ENCODE peak calls at places on chromosomes 12 and 14, in four cellular contexts. C, U, S and J are unnamed samples.

GRCh38 chr14:103380719-103381377 is 4.4 kb upstream of the MARK3 start:
- DNase-seq in C (no peak), S (no peak), U (no peak), J (no peak)

GRCh38 chr14:34436118-34436905 is 25.7 kb downstream of the SPTSSA start:
- DNase-seq in S (no peak), C (peak; percentile 27), U (no peak), J (no peak)

GRCh38 chr12:93154753-93155475 is 222.8 kb upstream of the NUDT4 start:
- DNase-seq in S (no peak), U (no peak), C (peak; percentile 71), J (no peak)

GRCh38 chr14:53304726-53305381 is 151.7 kb upstream of the DDHD1 start:
- DNase-seq in C (no peak), S (peak; percentile 46), U (no peak), J (no peak)

GRCh38 chr12:95224202-95225170 is 6.9 kb downstream of the VEZT start:
- DNase-seq in U (no peak), C (no peak), S (no peak), J (no peak)

GRCh38 chr14:64954491-64955240 is 12.1 kb upstream of the GPX2 start:
- DNase-seq in U (no peak), S (no peak), C (no peak), J (no peak)

GRCh38 chr12:70543444-70543843 is 93.8 kb downstream of the PTPRB start:
- DNase-seq in U (no peak), C (no peak), S (no peak), J (no peak)

GRCh38 chr14:77151245-77151644 is 9.7 kb upstream of the ZDHHC22 start:
- DNase-seq in S (no peak), C (no peak), U (no peak), J (no peak)

GRCh38 chr14:44846232-44846824 is 115.4 kb downstream of the KLHL28 start:
- DNase-seq in S (no peak), C (peak; percentile 47), U (no peak), J (no peak)

GRCh38 chr12:56836317-56836716 is 73.2 kb downstream of the HSD17B6 start:
- DNase-seq in S (no peak), C (peak; percentile 15), U (no peak), J (no peak)

GRCh38 chr12:105036937-105037649 is 47.2 kb downstream of the ALDH1L2 start:
- DNase-seq in C (peak; percentile 39), U (no peak), S (no peak), J (no peak)

GRCh38 chr12:104583311-104583710 is 126.6 kb downstream of the CHST11 start:
- DNase-seq in S (no peak), U (no peak), C (no peak), J (no peak)

GRCh38 chr12:62438098-62438692 is 28.4 kb upstream of the MON2 start:
- DNase-seq in C (peak; percentile 65), S (no peak), U (peak; percentile 28), J (peak; percentile 20)

GRCh38 chr14:75877292-75877691 is 104.5 kb downstream of the TGFB3 start:
- DNase-seq in S (no peak), U (no peak), C (no peak), J (no peak)

GRCh38 chr12:50221228-50222008 is 54.2 kb upstream of the CERS5 start:
- DNase-seq in C (no peak), S (no peak), U (no peak), J (no peak)

GRCh38 chr12:59234391-59234790 is 314.1 kb upstream of the LRIG3 start:
- DNase-seq in C (no peak), U (no peak), S (no peak), J (no peak)